ENCODE peak calls at places on chromosomes 7 and 10, in six cellular contexts. W is left kidney; V is stimulated activated CD8-positive, alpha-beta memory T cell treated with anti-CD3 and anti-CD28 coated beads, Interleukin-2, amount 100 ng/mL, for 1 hour; J is posterior vena cava; C is vagina; L is heart left ventricle. X is an unnamed sample.

GRCh38 chr7:70710011-70710480 is 421.9 kb upstream of the GALNT17 start:
- DNase-seq in W (peak; percentile 34), V (no peak), J (no peak), C (no peak), L (no peak), X (no peak)

GRCh38 chr10:131920693-131921092 is 19.9 kb downstream of the PPP2R2D start:
- DNase-seq in W (no peak), V (no peak), J (no peak), C (no peak), L (no peak), X (no peak)

GRCh38 chr10:96772239-96772638 is 51.9 kb upstream of the PIK3AP1 start:
- DNase-seq in W (no peak), V (no peak), J (no peak), C (no peak), L (no peak), X (no peak)

GRCh38 chr7:81186691-81187090 is 267.8 kb upstream of the SEMA3C start:
- DNase-seq in W (no peak), V (no peak), J (no peak), C (no peak), L (no peak), X (no peak)

GRCh38 chr7:6016653-6016966 is 7.5 kb downstream of the AIMP2 start:
- DNase-seq in W (no peak), V (no peak), J (no peak), C (no peak), L (no peak), X (no peak)

GRCh38 chr10:86632009-86632800 is 22.1 kb upstream of the OPN4 start:
- DNase-seq in W (peak; percentile 81), V (no peak), J (no peak), C (no peak), L (peak; percentile 60), X (no peak)

GRCh38 chr7:4144801-4145470 is 537.2 kb upstream of the FOXK1 start:
- DNase-seq in W (peak; percentile 94), V (no peak), J (peak; percentile 88), C (no peak), L (peak; percentile 59), X (peak; percentile 58)

GRCh38 chr7:81140775-81141174 is 221.9 kb upstream of the SEMA3C start:
- DNase-seq in W (no peak), V (no peak), J (no peak), C (no peak), L (no peak), X (no peak)

GRCh38 chr10:93921338-93921737 is 27.6 kb downstream of the SLC35G1 start:
- DNase-seq in W (no peak), V (no peak), J (no peak), C (no peak), L (no peak), X (peak; percentile 50)

GRCh38 chr10:96152437-96152836 is 22.3 kb downstream of the ZNF518A start:
- DNase-seq in W (no peak), V (no peak), J (no peak), C (no peak), L (no peak), X (no peak)

GRCh38 chr10:117539271-117539876 is 3.2 kb upstream of the EMX2 start:
- DNase-seq in W (peak; percentile 74), V (no peak), J (no peak), C (no peak), L (no peak), X (no peak)

GRCh38 chr7:6015917-6016652 is 7.0 kb downstream of the AIMP2 start:
- DNase-seq in W (no peak), V (no peak), J (peak; percentile 92), C (no peak), L (peak; percentile 81), X (peak; percentile 86)

GRCh38 chr7:101666751-101667150 is 37.7 kb upstream of the MYL10 start:
- DNase-seq in W (peak; percentile 68), V (no peak), J (no peak), C (no peak), L (no peak), X (no peak)

GRCh38 chr7:158664406-158664805 is 40.2 kb downstream of the NCAPG2 start:
- DNase-seq in W (no peak), V (no peak), J (no peak), C (no peak), L (no peak), X (no peak)

GRCh38 chr7:90701771-90702170 is 105.7 kb downstream of the CDK14 start:
- DNase-seq in W (no peak), V (no peak), J (no peak), C (no peak), L (no peak), X (no peak)

GRCh38 chr10:44193156-44193555 is 191.7 kb downstream of the CXCL12 start:
- DNase-seq in W (peak; percentile 40), V (no peak), J (no peak), C (peak; percentile 65), L (no peak), X (no peak)

GRCh38 chr10:103614511-103615158 is 121.1 kb downstream of the NEURL1 start:
- DNase-seq in W (no peak), V (no peak), J (no peak), C (no peak), L (peak; percentile 54), X (no peak)

GRCh38 chr10:131198843-131199242 is 112.7 kb downstream of the TCERG1L start:
- DNase-seq in W (no peak), V (no peak), J (peak; percentile 68), C (no peak), L (no peak), X (no peak)

GRCh38 chr10:122435212-122435827 is 19.1 kb upstream of the ARMS2 start:
- DNase-seq in W (peak; percentile 57), V (no peak), J (no peak), C (no peak), L (no peak), X (no peak)

GRCh38 chr7:155458317-155459132 is 596 bp downstream of the EN2 start:
- DNase-seq in W (no peak), V (no peak), J (peak; percentile 66), C (no peak), L (no peak), X (no peak)

GRCh38 chr10:43262043-43262901 is 4.6 kb downstream of the RASGEF1A start:
- DNase-seq in W (peak; percentile 88), V (no peak), J (peak; percentile 61), C (no peak), L (no peak), X (no peak)

GRCh38 chr10:100338434-100339036 is 8.5 kb upstream of the SCD start:
- DNase-seq in W (peak; percentile 80), V (peak; percentile 59), J (peak; percentile 89), C (no peak), L (peak; percentile 68), X (peak; percentile 85)

GRCh38 chr7:142383826-142384507 is 126.1 kb upstream of the PRSS58 start:
- DNase-seq in W (no peak), V (no peak), J (no peak), C (no peak), L (no peak), X (no peak)

GRCh38 chr7:84364708-84365107 is 170.1 kb upstream of the SEMA3A start:
- DNase-seq in W (no peak), V (no peak), J (no peak), C (no peak), L (no peak), X (no peak)

GRCh38 chr7:85452674-85453073 is 265.8 kb upstream of the SEMA3D start:
- DNase-seq in W (no peak), V (no peak), J (no peak), C (no peak), L (no peak), X (no peak)

GRCh38 chr10:33103980-33104379 is 145.9 kb upstream of the ITGB1 start:
- DNase-seq in W (no peak), V (no peak), J (no peak), C (no peak), L (no peak), X (no peak)

GRCh38 chr7:46651070-46651469 is 730.0 kb upstream of the IGFBP3 start:
- DNase-seq in W (no peak), V (no peak), J (no peak), C (no peak), L (no peak), X (no peak)

GRCh38 chr7:824664-825063 is 7.6 kb upstream of the SUN1 start:
- DNase-seq in W (no peak), V (no peak), J (peak; percentile 72), C (no peak), L (peak; percentile 37), X (no peak)

GRCh38 chr10:24645784-24646183 is 77.9 kb downstream of the ARHGAP21 start:
- DNase-seq in W (no peak), V (no peak), J (no peak), C (no peak), L (no peak), X (no peak)

GRCh38 chr10:10489765-10490164 is 527.9 kb upstream of the CELF2 start:
- DNase-seq in W (no peak), V (no peak), J (no peak), C (no peak), L (no peak), X (no peak)

X was measured in testis.